ENCODE peak calls at places on chromosomes 6 and 20, in eight cellular contexts. E, U, Q, X, T, M, O and G are unnamed samples.

GRCh38 chr20:62741191-62741676 is 32.6 kb downstream of the NTSR1 start:
- DNase-seq in Q (peak), U (peak), X (no peak), O (no peak), E (no peak), T (peak), M (peak), G (no peak)

GRCh38 chr20:61925555-61926252 is 140.0 kb downstream of the TAF4 start:
- DNase-seq in O (no peak), M (no peak), X (no peak), T (no peak), E (peak), Q (peak), U (peak), G (peak)

GRCh38 chr6:53547166-53547814 is 2.4 kb upstream of the GCLC start:
- DNase-seq in X (no peak), T (no peak), M (peak), U (no peak), E (no peak), O (no peak), Q (no peak), G (no peak)

GRCh38 chr6:130517444-130517931 is 151.7 kb downstream of the TMEM200A start:
- DNase-seq in E (peak), M (no peak), T (no peak), O (no peak), Q (no peak), U (peak), X (peak), G (peak)

GRCh38 chr6:70310063-70310694 is 7.3 kb upstream of the COL9A1 start:
- DNase-seq in E (peak), U (peak), M (peak), T (peak), Q (no peak), X (peak), O (no peak), G (peak)

GRCh38 chr6:116629467-116630063 is 13.3 kb downstream of the RSPH4A start:
- DNase-seq in O (no peak), E (no peak), T (no peak), U (peak), M (no peak), X (no peak), Q (no peak), G (no peak)

GRCh38 chr20:61306935-61307475 is 54.9 kb downstream of the CDH4 start:
- DNase-seq in E (no peak), X (no peak), U (no peak), O (no peak), M (no peak), T (no peak), Q (no peak), G (no peak)

GRCh38 chr20:53957421-53958172 is 112.8 kb downstream of the BCAS1 start:
- DNase-seq in M (no peak), T (no peak), E (peak), U (peak), X (no peak), O (no peak), Q (no peak), G (peak)

GRCh38 chr6:72022830-72023229 is 136.5 kb downstream of the RIMS1 start:
- DNase-seq in O (no peak), E (no peak), M (no peak), Q (no peak), U (no peak), X (no peak), T (no peak), G (no peak)

GRCh38 chr6:19803331-19804330 is 33.5 kb upstream of the ID4 start:
- DNase-seq in X (no peak), O (no peak), U (peak), Q (no peak), T (no peak), M (peak), E (peak), G (peak)

GRCh38 chr6:105608711-105609374 is 206.0 kb upstream of the PREP start:
- DNase-seq in O (peak), M (peak), T (no peak), Q (peak), X (no peak), E (peak), U (peak), G (peak)

GRCh38 chr20:52060794-52061714 is 130.5 kb downstream of the ZFP64 start:
- DNase-seq in T (peak), E (no peak), O (peak), Q (no peak), M (no peak), X (peak), U (peak), G (peak)

GRCh38 chr6:28220164-28221133 is 4.6 kb upstream of the ZSCAN9 start:
- DNase-seq in M (no peak), Q (no peak), E (peak), O (no peak), U (no peak), T (no peak), X (no peak), G (no peak)

GRCh38 chr20:61271273-61272221 is 19.5 kb downstream of the CDH4 start:
- DNase-seq in U (no peak), E (no peak), O (no peak), T (no peak), Q (no peak), X (no peak), M (peak), G (no peak)

GRCh38 chr6:150177260-150178246 is 34.7 kb downstream of the PPP1R14C start:
- DNase-seq in Q (no peak), X (peak), O (peak), T (no peak), U (no peak), E (peak), M (no peak), G (peak)

GRCh38 chr20:7710440-7710839 is 229.8 kb downstream of the HAO1 start:
- DNase-seq in O (no peak), Q (no peak), U (peak), T (no peak), X (no peak), M (no peak), E (no peak), G (peak)

GRCh38 chr6:166097914-166098522 is 69.6 kb downstream of the TBXT start:
- DNase-seq in Q (peak), X (peak), E (peak), T (peak), O (peak), M (peak), U (peak), G (peak)

GRCh38 chr20:3677733-3678132 is 4.1 kb downstream of the ADAM33 start:
- DNase-seq in T (no peak), O (no peak), Q (no peak), M (no peak), X (no peak), U (no peak), E (peak), G (peak)

GRCh38 chr6:52662031-52662430 is 8.9 kb upstream of the TMEM14A start:
- DNase-seq in M (no peak), X (no peak), T (no peak), O (no peak), U (no peak), E (no peak), Q (no peak), G (no peak)

GRCh38 chr20:16676895-16677294 is 52.9 kb upstream of the SNRPB2 start:
- DNase-seq in M (no peak), T (no peak), X (no peak), E (no peak), Q (no peak), O (no peak), U (no peak), G (no peak)

GRCh38 chr6:57048577-57048976 is 2.1 kb downstream of the KIAA1586 start:
- DNase-seq in U (peak), Q (no peak), O (no peak), E (peak), M (no peak), X (no peak), T (no peak), G (peak)
- H3K4me3 ChIP-seq in U (no peak), Q (no peak), O (no peak), E (peak), M (no peak), X (no peak), T (no peak), G (peak)

DNA sequence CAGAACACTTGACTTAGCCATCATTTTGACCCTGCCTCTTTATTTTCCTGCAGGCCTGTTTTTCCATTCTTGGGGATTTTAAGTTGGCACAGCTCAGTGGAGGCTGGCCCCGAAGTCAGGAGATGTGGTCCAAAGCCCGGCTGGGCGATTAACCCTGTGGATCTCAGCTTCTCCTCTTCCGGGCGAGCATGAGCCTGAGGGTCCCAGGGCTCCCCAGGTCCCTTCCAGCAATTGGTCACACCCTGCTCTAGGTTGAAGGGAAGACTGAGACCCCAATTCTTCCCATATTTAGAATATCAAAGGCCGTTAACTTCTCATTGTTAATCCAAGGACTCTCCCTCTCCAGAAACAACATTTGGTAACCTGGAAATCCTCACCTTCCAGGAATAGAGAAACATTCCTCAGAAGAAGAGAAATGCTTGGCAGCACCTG is 2.3 kb downstream of the THBS2 start:
- DNase-seq in O (no peak), Q (no peak), U (no peak), X (no peak), M (no peak), T (no peak), E (no peak), G (no peak)
- H3K4me3 ChIP-seq in O (no peak), Q (peak), U (peak), X (no peak), M (no peak), T (no peak), E (peak), G (peak)

DNA sequence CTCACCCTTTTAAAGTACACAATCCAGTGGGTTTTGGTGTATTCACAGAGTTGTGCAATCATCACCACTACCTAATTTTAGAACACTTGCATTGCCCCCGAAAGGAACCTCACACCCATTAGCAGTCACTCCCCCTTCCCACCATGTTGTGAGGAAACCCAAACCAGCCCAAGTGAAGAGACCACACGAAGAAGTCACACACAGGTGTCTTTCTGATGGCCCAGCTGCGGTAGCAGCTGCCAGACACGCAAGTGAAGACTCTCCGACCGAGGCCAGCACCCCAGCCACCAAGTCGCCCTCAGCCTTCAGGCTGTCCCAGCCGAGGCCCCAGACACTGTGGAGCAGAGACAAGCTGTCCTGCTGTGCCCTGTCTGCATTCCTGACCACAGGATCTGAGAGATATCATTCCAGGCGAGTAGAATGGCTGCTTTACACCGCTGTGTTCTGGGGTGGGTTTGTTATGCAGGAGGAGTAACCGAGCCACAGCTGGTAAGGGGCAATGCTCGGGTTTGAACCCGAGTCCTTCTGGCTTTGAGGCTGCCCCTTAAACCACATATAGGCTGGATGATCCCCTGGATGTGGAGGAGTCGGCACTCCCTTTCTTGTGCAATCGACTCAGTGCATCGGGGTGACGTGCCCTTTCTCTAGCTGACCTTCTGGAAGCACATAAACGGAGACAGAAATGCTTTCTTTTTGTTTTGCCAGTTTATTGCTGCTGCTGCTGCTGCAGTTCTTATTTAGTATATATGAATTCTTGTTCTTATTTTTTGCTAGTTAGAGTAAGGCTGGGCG is 59.0 kb upstream of the PTPN1 start:
- DNase-seq in M (peak), O (no peak), Q (no peak), U (peak), E (peak), X (peak), T (no peak), G (peak)
- H3K4me3 ChIP-seq in M (no peak), O (no peak), Q (peak), U (no peak), E (peak), X (no peak), T (no peak), G (no peak)

GRCh38 chr6:148780918-148781436 is 34.1 kb downstream of the UST start:
- DNase-seq in Q (no peak), E (no peak), X (no peak), U (no peak), O (no peak), T (no peak), M (no peak), G (no peak)
- H3K4me3 ChIP-seq in Q (no peak), E (no peak), X (no peak), U (no peak), O (no peak), T (no peak), M (no peak), G (no peak)

DNA sequence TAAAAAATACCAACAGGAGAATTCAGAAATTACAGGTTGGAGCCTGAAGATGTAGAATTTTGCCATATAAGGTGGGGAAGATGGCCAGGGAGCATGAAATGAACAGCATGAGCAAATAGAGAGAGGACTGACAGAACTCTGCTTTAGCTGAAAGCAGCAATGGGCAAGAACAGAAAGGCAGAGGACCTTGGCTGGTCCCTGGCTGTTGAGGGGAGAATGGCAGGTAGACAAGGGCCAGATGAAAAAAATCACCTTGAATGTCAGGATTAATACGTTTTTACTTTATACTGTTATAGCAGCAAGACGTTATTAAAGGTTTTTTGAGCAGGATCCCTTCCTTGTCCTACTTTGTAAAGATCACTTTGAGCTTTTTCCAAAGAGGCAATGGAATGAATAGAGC is 991 bp downstream of the PPIL1 start:
- DNase-seq in M (no peak), Q (no peak), E (no peak), O (peak), X (no peak), T (no peak), U (no peak), G (no peak)
- H3K4me3 ChIP-seq in M (peak), Q (peak), E (peak), O (peak), X (peak), T (peak), U (peak), G (peak)

GRCh38 chr20:48175261-48175660 is 390.0 kb upstream of the SULF2 start:
- DNase-seq in U (no peak), T (no peak), Q (no peak), M (no peak), X (no peak), E (no peak), O (no peak), G (no peak)
- H3K4me3 ChIP-seq in U (no peak), T (no peak), Q (no peak), M (no peak), X (no peak), E (no peak), O (no peak), G (no peak)

GRCh38 chr20:4894981-4895381 is 106.3 kb downstream of the SLC23A2 start:
- DNase-seq in X (no peak), O (no peak), E (no peak), Q (no peak), U (no peak), T (no peak), M (no peak), G (no peak)
- H3K4me3 ChIP-seq in X (no peak), O (no peak), E (no peak), Q (no peak), U (no peak), T (no peak), M (no peak), G (no peak)

DNA sequence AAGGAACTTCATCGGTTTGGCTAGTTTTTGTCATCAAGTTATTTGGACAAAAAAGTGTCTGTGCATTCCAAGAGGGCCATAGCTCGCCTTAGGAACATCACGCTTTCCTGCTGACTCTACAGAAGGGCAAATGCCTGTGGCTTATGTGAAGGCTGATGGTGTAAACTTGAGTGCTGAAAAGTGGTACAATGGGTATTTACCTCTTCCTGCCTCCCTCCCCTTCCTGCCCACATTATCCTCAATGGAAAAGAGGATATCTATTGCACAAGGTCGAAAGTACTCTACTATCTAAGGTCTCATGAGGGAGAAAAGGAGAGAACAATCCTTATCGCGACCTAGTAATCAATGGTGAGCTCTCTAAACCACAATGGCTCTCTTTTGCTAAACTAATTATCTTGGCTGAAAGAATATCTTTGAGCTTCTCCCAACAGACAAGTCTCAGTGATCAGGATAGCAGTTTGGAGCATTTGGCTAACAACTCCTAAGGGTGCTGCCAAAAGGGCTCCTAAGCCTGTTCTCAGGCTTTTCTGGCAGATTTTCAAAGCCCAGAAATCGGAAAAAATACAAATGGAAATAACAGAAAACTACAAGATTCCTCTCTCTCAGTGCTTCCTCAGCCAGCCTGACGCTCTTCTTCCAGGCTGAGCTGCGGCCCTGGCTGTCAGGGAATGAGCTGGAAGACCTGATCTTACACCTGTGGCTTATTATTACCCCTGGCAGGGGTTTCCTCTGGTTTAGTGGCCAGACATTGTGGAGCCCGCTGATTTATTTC is 42.6 kb upstream of the ENPP1 start:
- DNase-seq in E (peak), T (no peak), O (no peak), U (peak), M (no peak), Q (no peak), X (no peak), G (peak)
- H3K4me3 ChIP-seq in E (no peak), T (no peak), O (no peak), U (no peak), M (no peak), Q (no peak), X (no peak), G (no peak)

GRCh38 chr6:168055696-168056489 is 23.1 kb downstream of the FRMD1 start:
- DNase-seq in U (no peak), M (no peak), T (no peak), O (no peak), X (no peak), E (no peak), Q (no peak), G (no peak)

GRCh38 chr6:168052291-168052891 is 26.6 kb downstream of the FRMD1 start:
- DNase-seq in X (no peak), M (no peak), U (no peak), E (no peak), T (no peak), Q (no peak), O (no peak), G (no peak)

GRCh38 chr6:168054663-168055560 is 24.1 kb downstream of the FRMD1 start:
- DNase-seq in Q (no peak), M (no peak), T (no peak), U (no peak), X (no peak), E (no peak), O (no peak), G (no peak)

GRCh38 chr6:168053086-168053956 is 25.7 kb downstream of the FRMD1 start:
- DNase-seq in X (no peak), M (no peak), E (no peak), U (no peak), Q (no peak), O (no peak), T (no peak), G (no peak)

DNA sequence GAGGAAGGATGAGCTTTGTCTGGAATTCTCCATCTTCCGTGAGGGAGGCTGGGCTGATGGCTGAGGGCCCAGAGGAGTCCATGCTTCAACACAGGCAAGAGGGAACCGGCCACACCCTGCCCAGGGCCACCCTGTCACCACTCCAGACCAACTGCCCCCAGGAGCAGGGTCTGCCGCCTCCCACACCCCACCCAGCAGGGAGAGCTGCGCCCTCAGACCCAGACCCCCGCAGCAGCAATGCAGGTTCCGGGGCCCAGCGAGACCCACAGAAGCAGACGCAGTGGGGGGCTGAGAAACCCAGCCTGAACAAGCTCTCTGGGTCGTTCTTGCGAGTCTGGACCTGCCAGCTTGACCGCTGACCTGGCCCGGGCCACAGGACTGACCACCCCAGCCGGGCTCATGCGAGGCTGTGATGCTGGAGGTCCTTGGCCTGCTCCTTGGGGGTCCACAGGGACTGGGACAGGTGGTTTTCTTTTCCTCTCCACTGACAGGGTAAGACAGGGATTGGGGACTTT is 25.0 kb downstream of the FRMD1 start:
- DNase-seq in M (no peak), T (no peak), X (no peak), O (no peak), E (no peak), U (no peak), Q (no peak), G (no peak)
- H3K4me3 ChIP-seq in M (no peak), T (no peak), X (no peak), O (no peak), E (no peak), U (no peak), Q (no peak), G (no peak)